ENCODE peak calls at places on chromosomes 13 and 19, in ten cellular contexts. Y is breast epithelium; F is neural progenitor cell; K is body of pancreas; H is heart right ventricle; R is OCI-LY7; E is astrocyte; S is CD4-positive, alpha-beta memory T cell; X is tibial artery; Q is ascending aorta. B is an unnamed sample.

GRCh38 chr13:101140936-101141335 is 275.4 kb downstream of the NALCN start:
- DNase-seq in Q (no peak), R (no peak), S (no peak), E (no peak), K (no peak), F (no peak), X (no peak), H (no peak), Y (no peak), B (no peak)

GRCh38 chr19:39411006-39411831 is 1.2 kb upstream of the PLEKHG2 start:
- DNase-seq in E (no peak), R (no peak), S (no peak), F (no peak), K (peak), Y (no peak), X (peak), Q (no peak), H (no peak), B (no peak)

GRCh38 chr13:112103260-112103843 is 36.4 kb downstream of the SOX1 start:
- DNase-seq in X (peak), R (no peak), K (no peak), E (no peak), Y (no peak), S (no peak), Q (no peak), F (peak), H (no peak), B (no peak)

GRCh38 chr13:66077286-66077685 is 1152.8 kb downstream of the PCDH9 start:
- DNase-seq in S (no peak), K (no peak), Q (no peak), R (no peak), H (no peak), F (no peak), Y (no peak), E (no peak), X (no peak), B (no peak)

GRCh38 chr19:48391100-48392005 is at the start of gene KDELR1:
- DNase-seq in E (peak), H (peak), Q (no peak), R (peak), F (peak), S (peak), Y (peak), X (peak), K (peak), B (no peak)

GRCh38 chr19:9528757-9529336 is 9.6 kb downstream of the ZNF426 start:
- DNase-seq in Y (no peak), E (peak), S (no peak), K (no peak), H (no peak), X (no peak), F (no peak), R (no peak), Q (no peak), B (no peak)

GRCh38 chr19:17205237-17206140 is 9.7 kb upstream of the USE1 start:
- DNase-seq in X (no peak), K (peak), Q (no peak), S (peak), F (peak), H (peak), R (peak), Y (peak), E (no peak), B (no peak)

GRCh38 chr13:113849546-113849945 is 14.3 kb downstream of the GAS6 start:
- DNase-seq in S (no peak), F (no peak), K (no peak), R (no peak), X (no peak), Q (no peak), E (no peak), Y (no peak), H (no peak), B (no peak)

GRCh38 chr13:29978211-29978610 is 127.8 kb upstream of the UBL3 start:
- DNase-seq in Y (no peak), R (no peak), S (no peak), Q (no peak), X (no peak), H (no peak), E (no peak), K (no peak), F (no peak), B (no peak)

GRCh38 chr19:45363861-45364459 is 6.4 kb downstream of the ERCC2 start:
- DNase-seq in X (no peak), K (no peak), Q (no peak), E (no peak), F (no peak), H (no peak), Y (no peak), S (no peak), R (no peak), B (no peak)

GRCh38 chr19:58560007-58560887 is 1.8 kb upstream of the UBE2M start:
- DNase-seq in S (no peak), K (no peak), R (no peak), Q (no peak), Y (no peak), F (no peak), H (no peak), X (no peak), E (no peak), B (no peak)

GRCh38 chr19:35202722-35203674 is 25.5 kb downstream of the FAM187B start:
- DNase-seq in E (no peak), X (no peak), F (peak), S (no peak), K (no peak), Q (no peak), H (no peak), R (no peak), Y (no peak), B (no peak)

GRCh38 chr19:19451429-19452240 is 46.2 kb downstream of the GATAD2A start:
- DNase-seq in F (no peak), Q (no peak), R (no peak), S (peak), E (peak), Y (no peak), K (no peak), H (no peak), X (no peak), B (no peak)

GRCh38 chr13:112219753-112220152 is 152.8 kb downstream of the SOX1 start:
- DNase-seq in R (no peak), F (no peak), X (peak), S (no peak), Y (no peak), H (no peak), E (no peak), Q (no peak), K (no peak), B (no peak)

GRCh38 chr19:47109541-47110375 is 3.8 kb downstream of the ZC3H4 start:
- DNase-seq in X (no peak), K (no peak), R (peak), Y (no peak), Q (no peak), S (peak), H (no peak), F (no peak), E (peak), B (no peak)

GRCh38 chr19:6532244-6532999 is 1.6 kb downstream of the TNFSF9 start:
- DNase-seq in X (no peak), S (peak), H (no peak), K (no peak), R (peak), F (no peak), Y (no peak), Q (no peak), E (no peak), B (no peak)

GRCh38 chr19:43126720-43127119 is 44.2 kb upstream of the PSG2 start:
- DNase-seq in X (no peak), Q (no peak), E (no peak), H (no peak), S (no peak), Y (no peak), K (no peak), F (no peak), R (no peak), B (no peak)

GRCh38 chr19:33640773-33641172 is 19.0 kb downstream of the CHST8 start:
- DNase-seq in K (no peak), F (no peak), Y (no peak), H (no peak), S (no peak), E (no peak), X (no peak), R (no peak), Q (no peak), B (no peak)

GRCh38 chr19:10724573-10725071 is 6.7 kb downstream of the DNM2 start:
- DNase-seq in S (no peak), Q (no peak), Y (no peak), X (no peak), F (no peak), H (no peak), E (no peak), R (no peak), K (no peak), B (no peak)
- H3K27ac ChIP-seq in S (no peak), Q (no peak), Y (peak), X (no peak), F (peak), H (peak), E (no peak), R (no peak), K (no peak), B (peak)

GRCh38 chr19:11736696-11737095 is 2.0 kb downstream of the ZNF823 start:
- DNase-seq in R (peak), K (no peak), H (peak), E (no peak), X (no peak), Q (no peak), F (no peak), Y (no peak), S (no peak), B (no peak)
- H3K4me3 ChIP-seq in R (no peak), K (no peak), H (no peak), E (no peak), X (no peak), Q (no peak), F (no peak), Y (no peak), S (no peak), B (no peak)

GRCh38 chr19:49570997-49571676 is 9.2 kb downstream of the NOSIP start:
- DNase-seq in X (no peak), F (peak), Q (no peak), Y (no peak), H (no peak), E (no peak), R (peak), K (no peak), S (peak), B (no peak)

GRCh38 chr19:49573451-49573850 is 6.9 kb downstream of the NOSIP start:
- DNase-seq in E (no peak), Q (no peak), K (no peak), F (no peak), Y (no peak), S (no peak), X (no peak), R (no peak), H (no peak), B (no peak)

GRCh38 chr19:49570138-49570856 is 10.1 kb downstream of the NOSIP start:
- DNase-seq in K (peak), X (no peak), E (peak), S (peak), F (peak), Y (no peak), H (peak), R (peak), Q (no peak), B (peak)

GRCh38 chr19:49574206-49574755 is 6.1 kb downstream of the NOSIP start:
- DNase-seq in Q (no peak), E (no peak), S (no peak), F (no peak), R (no peak), Y (no peak), H (no peak), K (no peak), X (no peak), B (no peak)

GRCh38 chr19:49573009-49573408 is 7.3 kb downstream of the NOSIP start:
- DNase-seq in S (no peak), R (no peak), X (no peak), Q (no peak), Y (no peak), H (no peak), F (no peak), K (no peak), E (no peak), B (no peak)
- H3K27ac ChIP-seq in S (no peak), R (no peak), X (no peak), Q (no peak), Y (no peak), H (no peak), F (no peak), K (no peak), E (no peak), B (no peak)

GRCh38 chr19:15443838-15444237 is 5.9 kb downstream of the WIZ start:
- DNase-seq in Y (no peak), S (no peak), R (no peak), K (no peak), E (no peak), F (no peak), H (peak), X (peak), Q (peak), B (no peak)

GRCh38 chr19:15445807-15446376 is 3.9 kb downstream of the WIZ start:
- DNase-seq in K (peak), E (no peak), Q (peak), H (peak), X (peak), Y (no peak), F (no peak), R (no peak), S (no peak), B (no peak)

GRCh38 chr19:15445227-15445605 is 4.5 kb downstream of the WIZ start:
- DNase-seq in K (no peak), X (no peak), R (no peak), Q (no peak), Y (no peak), H (no peak), E (no peak), F (no peak), S (no peak), B (no peak)

GRCh38 chr19:15443325-15443724 is 6.4 kb downstream of the WIZ start:
- DNase-seq in X (no peak), F (no peak), R (no peak), H (no peak), S (no peak), E (no peak), Y (no peak), K (no peak), Q (no peak), B (no peak)

GRCh38 chr19:15444505-15445226 is 5.1 kb downstream of the WIZ start:
- DNase-seq in R (no peak), H (no peak), K (no peak), Y (no peak), F (no peak), X (peak), E (no peak), S (no peak), Q (no peak), B (no peak)
- H3K4me3 ChIP-seq in R (no peak), H (no peak), K (no peak), Y (no peak), F (no peak), X (no peak), E (no peak), S (no peak), Q (no peak), B (no peak)

GRCh38 chr19:41321204-41321599 is 11.2 kb downstream of the CCDC97 start:
- DNase-seq in X (no peak), E (no peak), F (no peak), S (no peak), H (no peak), Y (no peak), K (no peak), R (no peak), Q (no peak), B (no peak)
- H3K27ac ChIP-seq in X (peak), E (peak), F (no peak), S (no peak), H (peak), Y (peak), K (no peak), R (no peak), Q (peak), B (no peak)

GRCh38 chr19:29662278-29662603 is 3.0 kb upstream of the PLEKHF1 start:
- DNase-seq in K (no peak), S (no peak), X (no peak), H (no peak), Y (no peak), F (no peak), Q (no peak), E (no peak), R (no peak), B (no peak)
- H3K4me3 ChIP-seq in K (no peak), S (no peak), X (peak), H (no peak), Y (peak), F (no peak), Q (no peak), E (peak), R (no peak), B (peak)

DNA sequence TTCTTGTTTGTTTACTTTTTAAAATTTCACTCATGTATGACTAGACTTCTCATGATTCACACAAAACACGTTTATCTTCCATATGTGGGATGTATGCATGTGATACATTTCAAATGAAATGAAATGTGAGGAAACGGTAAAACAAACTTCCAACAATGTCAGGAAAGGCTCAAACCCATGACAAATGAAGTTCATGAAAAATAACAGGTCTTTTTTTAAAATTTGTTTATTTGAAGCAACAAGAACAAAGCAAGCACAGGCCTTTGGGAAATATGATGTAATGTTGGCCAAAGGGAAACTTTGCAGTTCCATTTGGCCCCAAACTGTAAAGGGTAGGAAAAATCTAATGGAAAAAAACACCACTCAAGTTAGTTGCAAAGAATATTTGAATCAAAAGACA is 463.8 kb upstream of the ARGLU1 start:
- DNase-seq in Y (no peak), F (no peak), X (no peak), K (no peak), S (no peak), Q (no peak), H (no peak), R (no peak), E (no peak), B (no peak)
- H3K27ac ChIP-seq in Y (no peak), F (no peak), X (no peak), K (no peak), S (no peak), Q (peak), H (no peak), R (no peak), E (no peak), B (no peak)

GRCh38 chr13:34383728-34384127 is 558.3 kb upstream of the NBEA start:
- DNase-seq in H (no peak), Y (no peak), S (no peak), Q (no peak), K (no peak), R (no peak), X (no peak), E (no peak), F (no peak), B (no peak)
- H3K4me3 ChIP-seq in H (no peak), Y (no peak), S (no peak), Q (no peak), K (no peak), R (no peak), X (no peak), E (no peak), F (no peak), B (no peak)

DNA sequence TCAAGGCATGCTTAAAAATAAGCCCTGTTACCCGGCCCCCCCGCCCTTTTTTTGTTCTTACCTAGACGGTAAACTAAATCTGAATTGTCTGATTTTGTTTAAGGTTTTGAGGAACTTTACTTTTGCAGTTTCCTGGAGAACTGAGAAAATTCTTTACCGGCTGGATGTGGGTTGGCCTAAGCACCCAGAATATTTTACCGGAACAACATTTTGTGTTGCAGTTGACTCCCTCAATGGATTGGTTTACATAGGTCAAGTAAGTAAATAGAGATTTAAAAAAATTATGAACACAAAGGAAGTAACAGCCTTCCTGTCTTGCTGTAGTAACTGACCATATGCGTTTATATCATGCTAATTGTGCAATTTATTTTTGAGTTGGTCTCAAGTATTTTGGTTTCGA is 777 bp downstream of the NHLRC3 start:
- DNase-seq in Y (no peak), Q (no peak), S (no peak), R (peak), K (no peak), X (no peak), H (no peak), E (no peak), F (no peak), B (no peak)
- H3K27ac ChIP-seq in Y (peak), Q (peak), S (peak), R (peak), K (no peak), X (peak), H (peak), E (no peak), F (no peak), B (no peak)